ENCODE peak calls at places on chromosomes 11 and 22, in eight cellular contexts. O is endothelial cell; L is uterus; D is stimulated activated CD4-positive, alpha-beta T cell treated with anti-CD3 and anti-CD28 coated beads, TNF-alpha, amount 100 ng/mL, for 24 hours; Y is mucosa of descending colon; Z is sigmoid colon; S is stimulated activated CD8-positive, alpha-beta memory T cell treated with anti-CD3 and anti-CD28 coated beads, Interleukin-15, amount 100 ng/mL, for 24 hours; F is ureter. W is an unnamed sample.

GRCh38 chr11:68673991-68674390 is 10.4 kb upstream of the GAL start:
- DNase-seq in O (no peak), L (no peak), D (no peak), Y (peak), Z (no peak), S (no peak), F (no peak), W (no peak)

GRCh38 chr11:123180166-123180565 is 14.9 kb downstream of the CLMP start:
- DNase-seq in O (no peak), L (no peak), D (no peak), Y (no peak), Z (no peak), S (no peak), F (no peak), W (peak)

GRCh38 chr11:69636512-69636866 is 4.5 kb upstream of the CCND1 start:
- DNase-seq in O (peak), L (no peak), D (no peak), Y (peak), Z (peak), S (no peak), F (no peak), W (no peak)

GRCh38 chr11:72578541-72578940 is 95.7 kb downstream of the PDE2A start:
- DNase-seq in O (no peak), L (no peak), D (no peak), Y (no peak), Z (peak), S (no peak), F (no peak), W (peak)

GRCh38 chr22:19046719-19047609 is 75.2 kb downstream of the DGCR2 start:
- DNase-seq in O (no peak), L (no peak), D (no peak), Y (peak), Z (no peak), S (no peak), F (no peak), W (no peak)

GRCh38 chr11:28833670-28834069 is 725.5 kb downstream of the METTL15 start:
- DNase-seq in O (no peak), L (no peak), D (no peak), Y (no peak), Z (no peak), S (no peak), F (no peak), W (no peak)

GRCh38 chr11:443542-444199 is 1.9 kb upstream of the ANO9 start:
- DNase-seq in O (no peak), L (no peak), D (no peak), Y (peak), Z (no peak), S (no peak), F (no peak), W (no peak)

GRCh38 chr22:36982136-36982535 is 37.1 kb downstream of the TST start:
- DNase-seq in O (no peak), L (no peak), D (no peak), Y (no peak), Z (no peak), S (no peak), F (no peak), W (no peak)

GRCh38 chr11:111835665-111836064 is 35.7 kb downstream of the ALG9 start:
- DNase-seq in O (no peak), L (no peak), D (no peak), Y (no peak), Z (no peak), S (no peak), F (no peak), W (no peak)

GRCh38 chr11:121367434-121367833 is 74.9 kb downstream of the SC5D start:
- DNase-seq in O (no peak), L (no peak), D (no peak), Y (no peak), Z (no peak), S (no peak), F (no peak), W (no peak)

GRCh38 chr11:36211735-36212430 is 77.3 kb downstream of the COMMD9 start:
- DNase-seq in O (no peak), L (no peak), D (no peak), Y (no peak), Z (no peak), S (no peak), F (no peak), W (no peak)

GRCh38 chr11:123202155-123202714 is 7.2 kb upstream of the CLMP start:
- DNase-seq in O (no peak), L (peak), D (no peak), Y (no peak), Z (peak), S (no peak), F (peak), W (no peak)

GRCh38 chr22:16608931-16609330 is 16.3 kb upstream of the CCT8L2 start:
- DNase-seq in O (no peak), L (no peak), D (no peak), Y (no peak), Z (no peak), S (no peak), F (no peak), W (no peak)

GRCh38 chr11:63999349-64000025 is 13.2 kb downstream of the OTUB1 start:
- DNase-seq in O (peak), L (peak), D (peak), Y (peak), Z (peak), S (peak), F (peak), W (no peak)

GRCh38 chr11:116326146-116326545 is 446.6 kb downstream of the BUD13 start:
- DNase-seq in O (no peak), L (no peak), D (no peak), Y (no peak), Z (no peak), S (no peak), F (no peak), W (no peak)

GRCh38 chr22:32847067-32847491 is 45.6 kb downstream of the TIMP3 start:
- DNase-seq in O (no peak), L (peak), D (no peak), Y (no peak), Z (peak), S (no peak), F (peak), W (no peak)

GRCh38 chr11:61645179-61645868 is 34.9 kb upstream of the DAGLA start:
- DNase-seq in O (no peak), L (no peak), D (no peak), Y (no peak), Z (no peak), S (no peak), F (no peak), W (no peak)

GRCh38 chr11:63866211-63866610 is 27.3 kb downstream of the MARK2 start:
- DNase-seq in O (no peak), L (peak), D (peak), Y (peak), Z (peak), S (peak), F (peak), W (no peak)